ENCODE peak calls at places on chromosomes 16 and 17, in ten cellular contexts. One of them, this sample, is unnamed.

GRCh38 chr16:50956637-50957036 is 194.4 kb downstream of the SALL1 start:
- DNase-seq in A549: no peak
- DNase-seq in tibial nerve: no peak
- DNase-seq in iris pigment epithelial cell: no peak
- DNase-seq in body of pancreas: no peak
- DNase-seq in BJ: no peak
- DNase-seq in NCI-H2081: no peak
- DNase-seq in nucleus accumbens: no peak
- DNase-seq in head of caudate nucleus: no peak
- DNase-seq in T-helper 17 cell: no peak
- DNase-seq in this sample: no peak

GRCh38 chr17:17411692-17412091 is 65.1 kb upstream of the MED9 start:
- DNase-seq in A549: no peak
- DNase-seq in tibial nerve: no peak
- DNase-seq in iris pigment epithelial cell: peak
- DNase-seq in body of pancreas: no peak
- DNase-seq in BJ: peak
- DNase-seq in NCI-H2081: no peak
- DNase-seq in nucleus accumbens: no peak
- DNase-seq in head of caudate nucleus: no peak
- DNase-seq in T-helper 17 cell: no peak
- DNase-seq in this sample: no peak

GRCh38 chr16:46730801-46731690 is 17.1 kb downstream of the MYLK3 start:
- DNase-seq in A549: no peak
- DNase-seq in tibial nerve: no peak
- DNase-seq in iris pigment epithelial cell: no peak
- DNase-seq in body of pancreas: no peak
- DNase-seq in BJ: no peak
- DNase-seq in NCI-H2081: no peak
- DNase-seq in nucleus accumbens: no peak
- DNase-seq in head of caudate nucleus: no peak
- DNase-seq in T-helper 17 cell: no peak
- DNase-seq in this sample: no peak

GRCh38 chr16:70770968-70771552 is 29.9 kb downstream of the VAC14 start:
- DNase-seq in A549: peak
- DNase-seq in tibial nerve: peak
- DNase-seq in iris pigment epithelial cell: peak
- DNase-seq in body of pancreas: peak
- DNase-seq in BJ: no peak
- DNase-seq in NCI-H2081: peak
- DNase-seq in nucleus accumbens: peak
- DNase-seq in head of caudate nucleus: peak
- DNase-seq in T-helper 17 cell: peak
- DNase-seq in this sample: peak

GRCh38 chr17:42891539-42892152 is 9.0 kb upstream of the G6PC1 start:
- DNase-seq in A549: no peak
- DNase-seq in tibial nerve: no peak
- DNase-seq in iris pigment epithelial cell: peak
- DNase-seq in body of pancreas: peak
- DNase-seq in BJ: no peak
- DNase-seq in NCI-H2081: peak
- DNase-seq in nucleus accumbens: no peak
- DNase-seq in head of caudate nucleus: peak
- DNase-seq in T-helper 17 cell: no peak
- DNase-seq in this sample: no peak

GRCh38 chr16:29170393-29171239 is 185.8 kb downstream of the LAT start:
- DNase-seq in A549: no peak
- DNase-seq in tibial nerve: no peak
- DNase-seq in iris pigment epithelial cell: no peak
- DNase-seq in body of pancreas: no peak
- DNase-seq in BJ: no peak
- DNase-seq in NCI-H2081: no peak
- DNase-seq in nucleus accumbens: no peak
- DNase-seq in head of caudate nucleus: no peak
- DNase-seq in T-helper 17 cell: no peak
- DNase-seq in this sample: no peak

GRCh38 chr16:87017388-87018012 is 299.7 kb downstream of the C16orf95 start:
- DNase-seq in A549: peak
- DNase-seq in tibial nerve: no peak
- DNase-seq in iris pigment epithelial cell: peak
- DNase-seq in body of pancreas: no peak
- DNase-seq in BJ: peak
- DNase-seq in NCI-H2081: no peak
- DNase-seq in nucleus accumbens: no peak
- DNase-seq in head of caudate nucleus: no peak
- DNase-seq in T-helper 17 cell: no peak
- DNase-seq in this sample: no peak

GRCh38 chr17:79616801-79617200 is 6.0 kb upstream of the RBFOX3 start:
- DNase-seq in A549: no peak
- DNase-seq in tibial nerve: no peak
- DNase-seq in iris pigment epithelial cell: no peak
- DNase-seq in body of pancreas: no peak
- DNase-seq in BJ: no peak
- DNase-seq in NCI-H2081: no peak
- DNase-seq in nucleus accumbens: no peak
- DNase-seq in head of caudate nucleus: peak
- DNase-seq in T-helper 17 cell: no peak
- DNase-seq in this sample: no peak

GRCh38 chr16:265711-266110 is 10.0 kb downstream of the RGS11 start:
- DNase-seq in A549: no peak
- DNase-seq in tibial nerve: no peak
- DNase-seq in iris pigment epithelial cell: no peak
- DNase-seq in body of pancreas: no peak
- DNase-seq in BJ: no peak
- DNase-seq in NCI-H2081: no peak
- DNase-seq in nucleus accumbens: no peak
- DNase-seq in head of caudate nucleus: no peak
- DNase-seq in T-helper 17 cell: no peak
- DNase-seq in this sample: no peak

GRCh38 chr17:1958134-1958881 is 66.8 kb downstream of the RTN4RL1 start:
- DNase-seq in A549: no peak
- DNase-seq in tibial nerve: no peak
- DNase-seq in iris pigment epithelial cell: no peak
- DNase-seq in body of pancreas: no peak
- DNase-seq in BJ: no peak
- DNase-seq in NCI-H2081: no peak
- DNase-seq in nucleus accumbens: peak
- DNase-seq in head of caudate nucleus: no peak
- DNase-seq in T-helper 17 cell: no peak
- DNase-seq in this sample: no peak

GRCh38 chr16:67752641-67753040 is 33.5 kb upstream of the GFOD2 start:
- DNase-seq in A549: no peak
- DNase-seq in tibial nerve: no peak
- DNase-seq in iris pigment epithelial cell: no peak
- DNase-seq in body of pancreas: no peak
- DNase-seq in BJ: no peak
- DNase-seq in NCI-H2081: no peak
- DNase-seq in nucleus accumbens: no peak
- DNase-seq in head of caudate nucleus: no peak
- DNase-seq in T-helper 17 cell: no peak
- DNase-seq in this sample: no peak

GRCh38 chr16:23024044-23024443 is 125.2 kb downstream of the USP31 start:
- DNase-seq in A549: no peak
- DNase-seq in tibial nerve: no peak
- DNase-seq in iris pigment epithelial cell: no peak
- DNase-seq in body of pancreas: no peak
- DNase-seq in BJ: no peak
- DNase-seq in NCI-H2081: peak
- DNase-seq in nucleus accumbens: no peak
- DNase-seq in head of caudate nucleus: no peak
- DNase-seq in T-helper 17 cell: no peak
- DNase-seq in this sample: no peak

GRCh38 chr16:23670137-23670776 is 8.4 kb upstream of the PLK1 start:
- DNase-seq in A549: no peak
- DNase-seq in tibial nerve: no peak
- DNase-seq in iris pigment epithelial cell: peak
- DNase-seq in body of pancreas: no peak
- DNase-seq in BJ: peak
- DNase-seq in NCI-H2081: no peak
- DNase-seq in nucleus accumbens: no peak
- DNase-seq in head of caudate nucleus: no peak
- DNase-seq in T-helper 17 cell: no peak
- DNase-seq in this sample: no peak

GRCh38 chr16:78925071-78925714 is 675.3 kb downstream of the MAF start:
- DNase-seq in A549: peak
- DNase-seq in tibial nerve: no peak
- DNase-seq in iris pigment epithelial cell: peak
- DNase-seq in body of pancreas: peak
- DNase-seq in BJ: no peak
- DNase-seq in NCI-H2081: no peak
- DNase-seq in nucleus accumbens: no peak
- DNase-seq in head of caudate nucleus: peak
- DNase-seq in T-helper 17 cell: no peak
- DNase-seq in this sample: no peak

GRCh38 chr17:81401727-81402529 is 6.7 kb downstream of the BAHCC1 start:
- DNase-seq in A549: peak
- DNase-seq in tibial nerve: no peak
- DNase-seq in iris pigment epithelial cell: peak
- DNase-seq in body of pancreas: peak
- DNase-seq in BJ: no peak
- DNase-seq in NCI-H2081: no peak
- DNase-seq in nucleus accumbens: peak
- DNase-seq in head of caudate nucleus: peak
- DNase-seq in T-helper 17 cell: no peak
- DNase-seq in this sample: no peak

GRCh38 chr16:70737377-70738082 is 51.7 kb upstream of the MTSS2 start:
- DNase-seq in A549: no peak
- DNase-seq in tibial nerve: peak
- DNase-seq in iris pigment epithelial cell: peak
- DNase-seq in body of pancreas: peak
- DNase-seq in BJ: peak
- DNase-seq in NCI-H2081: no peak
- DNase-seq in nucleus accumbens: peak
- DNase-seq in head of caudate nucleus: no peak
- DNase-seq in T-helper 17 cell: peak
- DNase-seq in this sample: peak

GRCh38 chr17:57051886-57052342 is 33.1 kb upstream of the AKAP1 start:
- DNase-seq in A549: no peak
- DNase-seq in tibial nerve: no peak
- DNase-seq in iris pigment epithelial cell: no peak
- DNase-seq in body of pancreas: no peak
- DNase-seq in BJ: no peak
- DNase-seq in NCI-H2081: peak
- DNase-seq in nucleus accumbens: no peak
- DNase-seq in head of caudate nucleus: no peak
- DNase-seq in T-helper 17 cell: no peak
- DNase-seq in this sample: no peak

GRCh38 chr16:8670014-8670560 is 4.3 kb upstream of the ABAT start:
- DNase-seq in A549: no peak
- DNase-seq in tibial nerve: no peak
- DNase-seq in iris pigment epithelial cell: no peak
- DNase-seq in body of pancreas: no peak
- DNase-seq in BJ: no peak
- DNase-seq in NCI-H2081: no peak
- DNase-seq in nucleus accumbens: no peak
- DNase-seq in head of caudate nucleus: no peak
- DNase-seq in T-helper 17 cell: no peak
- DNase-seq in this sample: no peak

This sample was measured in T follicular helper cell.